ENCODE peak calls at places on chromosomes 4 and X, in five cellular contexts. X, Y, R, U and W are unnamed samples.

GRCh38 chr4:19807505-19807904 is 444.2 kb upstream of the SLIT2 start:
- DNase-seq in U (peak; percentile 69), Y (no peak), X (peak; percentile 91), R (no peak), W (no peak)

GRCh38 chr4:87251104-87251503 is 30.7 kb upstream of the KLHL8 start:
- DNase-seq in Y (no peak), X (no peak), R (no peak), U (peak; percentile 15), W (no peak)

GRCh38 chrX:128616933-128617332 is 564.7 kb upstream of the ACTRT1 start:
- DNase-seq in U (no peak), X (no peak), Y (no peak), R (no peak), W (no peak)

GRCh38 chrX:101595739-101596419 is 21.9 kb downstream of the ARMCX6 start:
- DNase-seq in R (peak; percentile 41), X (no peak), Y (no peak), U (peak; percentile 74), W (no peak)

GRCh38 chrX:15594371-15594770 is 6.4 kb downstream of the ACE2 start:
- DNase-seq in R (no peak), X (no peak), U (no peak), Y (no peak), W (no peak)

GRCh38 chrX:75337525-75337924 is 63.6 kb downstream of the UPRT start:
- DNase-seq in Y (no peak), R (no peak), X (no peak), U (no peak), W (no peak)

GRCh38 chr4:180197471-180197870 is 2045.7 kb upstream of the TENM3 start:
- DNase-seq in R (no peak), Y (no peak), U (no peak), X (no peak), W (no peak)

GRCh38 chr4:162791321-162791720 is 375.4 kb downstream of the NAF1 start:
- DNase-seq in R (no peak), Y (no peak), X (no peak), U (no peak), W (no peak)

GRCh38 chrX:22135994-22136684 is 104.0 kb downstream of the PHEX start:
- DNase-seq in U (peak; percentile 78), Y (no peak), X (no peak), R (peak; percentile 61), W (no peak)

DNA sequence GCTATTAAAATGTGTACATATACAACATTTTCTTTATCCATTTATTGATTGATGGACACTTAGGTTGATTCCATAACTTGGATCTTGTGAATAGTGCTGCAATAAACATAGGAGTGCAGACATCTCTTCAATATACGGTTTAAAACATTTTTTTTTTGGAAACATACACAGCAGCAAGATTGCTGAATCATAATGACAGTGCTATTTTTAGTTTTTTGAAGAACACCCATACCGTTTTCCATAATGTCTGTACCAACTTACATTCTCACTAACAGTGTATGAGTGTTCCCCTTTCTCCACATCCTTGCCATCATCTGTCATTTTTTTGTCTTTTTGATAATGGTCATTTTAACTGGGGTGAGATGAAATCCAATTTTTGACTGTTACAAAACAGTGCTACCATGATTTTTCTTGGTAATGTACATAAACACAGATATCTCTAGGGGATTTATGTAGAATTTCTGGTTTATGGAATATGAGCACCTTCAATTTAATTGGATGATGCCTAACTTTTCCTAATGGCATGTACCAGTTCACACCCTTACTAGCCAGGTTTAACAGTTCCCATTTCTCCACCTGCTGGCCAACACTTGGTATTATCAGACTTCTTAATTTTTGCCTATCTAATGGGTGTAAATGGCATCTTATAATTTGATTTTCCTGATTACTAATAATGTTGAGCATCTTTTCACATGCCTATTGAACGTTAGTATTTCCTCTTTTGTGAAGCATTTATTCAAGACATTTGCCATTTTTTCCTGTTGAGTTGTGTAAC is 21.0 kb upstream of the TMSB15B start:
- DNase-seq in R (no peak), U (peak; percentile 19), Y (no peak), X (no peak), W (no peak)
- TF ChIP-seq CTCF in R (peak; percentile 63), U (peak; percentile 38), Y (no peak), X (peak; percentile 48), W (peak; percentile 53)

GRCh38 chr4:138223191-138223910 is 18.8 kb downstream of the SLC7A11 start:
- DNase-seq in Y (no peak), X (no peak), U (no peak), R (no peak), W (no peak)

GRCh38 chr4:138218976-138219375 is 23.2 kb downstream of the SLC7A11 start:
- DNase-seq in R (no peak), Y (no peak), U (no peak), X (no peak), W (no peak)

GRCh38 chr4:138225477-138225876 is 16.7 kb downstream of the SLC7A11 start:
- DNase-seq in Y (no peak), R (no peak), X (no peak), U (no peak), W (no peak)

GRCh38 chr4:138224614-138225013 is 17.5 kb downstream of the SLC7A11 start:
- DNase-seq in R (no peak), U (no peak), Y (no peak), X (no peak), W (no peak)

GRCh38 chr4:138222041-138222440 is 20.1 kb downstream of the SLC7A11 start:
- DNase-seq in R (no peak), U (peak; percentile 64), Y (no peak), X (no peak), W (no peak)
- TF ChIP-seq CTCF in R (no peak), U (no peak), Y (no peak), X (no peak), W (peak; percentile 34)

GRCh38 chr4:16642897-16643296 is 255.5 kb downstream of the LDB2 start:
- DNase-seq in X (no peak), U (no peak), R (no peak), Y (no peak), W (no peak)
- TF ChIP-seq CTCF in X (no peak), U (no peak), R (no peak), Y (no peak), W (no peak)

DNA sequence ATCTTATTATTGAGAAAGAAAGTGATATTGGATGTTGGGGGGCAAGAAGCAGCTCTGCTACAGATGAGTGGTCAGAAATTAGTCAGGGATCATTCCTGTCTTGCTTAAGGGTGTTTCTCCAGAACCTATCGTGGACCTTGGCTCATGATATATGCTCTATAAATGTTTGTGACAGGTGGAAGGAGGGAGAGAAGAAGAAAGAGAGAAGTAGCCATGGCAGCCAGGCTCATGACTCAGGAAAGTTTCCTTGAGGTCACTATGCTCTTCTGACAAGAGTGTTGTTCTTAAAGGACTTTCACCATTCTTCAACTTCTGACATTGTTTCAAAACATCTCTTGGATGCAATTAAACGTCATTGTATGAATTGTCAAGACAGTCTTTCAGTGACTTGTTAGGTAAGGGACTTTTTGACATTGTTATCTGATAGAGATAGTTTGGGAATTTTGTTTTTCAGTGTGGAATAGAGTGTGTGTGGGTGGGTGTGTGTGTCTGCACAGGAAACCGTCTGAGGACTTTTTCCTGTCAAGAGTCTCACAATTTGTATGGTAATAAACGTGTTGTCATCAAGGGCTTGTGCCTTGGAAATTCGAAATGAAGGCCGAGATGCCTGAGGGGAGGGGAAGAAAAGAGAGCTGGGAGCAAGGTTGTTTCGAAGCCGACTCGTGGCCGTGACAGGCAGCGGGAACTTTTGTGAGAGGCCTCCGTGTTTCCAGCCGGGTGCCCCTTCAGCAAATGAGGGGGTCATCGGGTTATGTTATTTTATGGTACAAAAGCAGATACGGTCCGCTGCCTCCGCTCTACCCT is 617.1 kb downstream of the MID1IP1 start:
- DNase-seq in X (no peak), U (no peak), Y (no peak), R (no peak), W (no peak)
- TF ChIP-seq CTCF in X (no peak), U (no peak), Y (no peak), R (no peak), W (no peak)

GRCh38 chr4:135718019-135718418 is 1516.4 kb upstream of the PABPC4L start:
- DNase-seq in Y (no peak), U (peak; percentile 34), R (no peak), X (no peak), W (no peak)
- TF ChIP-seq CTCF in Y (no peak), U (no peak), R (peak; percentile 44), X (no peak), W (peak; percentile 55)

GRCh38 chr4:8238515-8239053 is 31.0 kb upstream of the HTRA3 start:
- DNase-seq in R (peak; percentile 29), X (no peak), U (no peak), Y (no peak), W (no peak)
- TF ChIP-seq CTCF in R (peak; percentile 60), X (peak; percentile 55), U (peak; percentile 52), Y (no peak), W (peak; percentile 40)

GRCh38 chrX:40244980-40245379 is 147.2 kb upstream of the BCOR start:
- DNase-seq in Y (no peak), U (no peak), R (no peak), X (no peak), W (no peak)
- TF ChIP-seq CTCF in Y (no peak), U (no peak), R (no peak), X (no peak), W (peak; percentile 10)

GRCh38 chr4:127732623-127733199 is 2.5 kb downstream of the SLC25A31 start:
- DNase-seq in R (no peak), U (peak; percentile 63), X (no peak), Y (no peak), W (no peak)
- TF ChIP-seq CTCF in R (peak; percentile 79), U (peak; percentile 52), X (peak; percentile 50), Y (peak; percentile 24), W (peak; percentile 68)